ENCODE peak calls at places on chromosome 10, in five cellular contexts. Y is T-cell; N is brain microvascular endothelial cell; F is activated CD8-positive, alpha-beta T cell treated with anti-CD3 and anti-CD28 coated beads for 36 hours; D is activated CD4-positive, alpha-beta T cell treated with anti-CD3 and anti-CD28 coated beads, Interleukin-2, amount 50 U/mL, for 48 hours. B is an unnamed sample.

GRCh38 chr10:97520978-97521761 is 22.4 kb downstream of the UBTD1 start:
- DNase-seq in Y (no peak), N (no peak), F (no peak), D (no peak), B (no peak)

GRCh38 chr10:124231188-124232135 is 138.1 kb upstream of the CHST15 start:
- DNase-seq in Y (peak; percentile 49), N (no peak), F (peak; percentile 87), D (peak; percentile 35), B (peak; percentile 70)

GRCh38 chr10:24341371-24341770 is 132.4 kb downstream of the KIAA1217 start:
- DNase-seq in Y (no peak), N (no peak), F (no peak), D (no peak), B (no peak)

GRCh38 chr10:13567030-13567429 is 19.7 kb upstream of the PRPF18 start:
- DNase-seq in Y (no peak), N (no peak), F (no peak), D (no peak), B (no peak)

GRCh38 chr10:132110713-132111112 is 45.0 kb downstream of the JAKMIP3 start:
- DNase-seq in Y (no peak), N (no peak), F (no peak), D (no peak), B (no peak)

GRCh38 chr10:96912405-96912804 is 80.3 kb downstream of the LCOR start:
- DNase-seq in Y (no peak), N (no peak), F (no peak), D (no peak), B (no peak)

GRCh38 chr10:125079091-125079600 is 81.2 kb downstream of the CTBP2 start:
- DNase-seq in Y (no peak), N (no peak), F (no peak), D (no peak), B (no peak)

GRCh38 chr10:19816420-19817250 is at the start of gene PLXDC2:
- DNase-seq in Y (no peak), N (peak; percentile 45), F (peak; percentile 2), D (no peak), B (no peak)

GRCh38 chr10:34492081-34492480 is 323.0 kb downstream of the PARD3 start:
- DNase-seq in Y (no peak), N (no peak), F (no peak), D (no peak), B (no peak)

GRCh38 chr10:70619271-70620019 is 16.9 kb upstream of the PRF1 start:
- DNase-seq in Y (no peak), N (peak; percentile 34), F (no peak), D (no peak), B (no peak)

GRCh38 chr10:70714245-70714644 is 41.9 kb downstream of the ADAMTS14 start:
- DNase-seq in Y (no peak), N (no peak), F (no peak), D (no peak), B (no peak)

GRCh38 chr10:93991596-93992284 is 2.0 kb upstream of the PLCE1 start:
- DNase-seq in Y (no peak), N (peak; percentile 79), F (no peak), D (no peak), B (no peak)

GRCh38 chr10:58662314-58662713 is 149.6 kb downstream of the BICC1 start:
- DNase-seq in Y (no peak), N (peak; percentile 91), F (no peak), D (no peak), B (no peak)

GRCh38 chr10:118927317-118927716 is 102.2 kb upstream of the NANOS1 start:
- DNase-seq in Y (no peak), N (no peak), F (no peak), D (no peak), B (no peak)

GRCh38 chr10:74947781-74948401 is 121.5 kb downstream of the KAT6B start:
- DNase-seq in Y (no peak), N (no peak), F (no peak), D (no peak), B (no peak)

GRCh38 chr10:125116652-125117310 is 43.6 kb downstream of the CTBP2 start:
- DNase-seq in Y (no peak), N (no peak), F (no peak), D (no peak), B (no peak)

GRCh38 chr10:72665925-72666324 is 26.0 kb upstream of the MCU start:
- DNase-seq in Y (no peak), N (no peak), F (no peak), D (no peak), B (no peak)

GRCh38 chr10:17229967-17230682 is 2.1 kb downstream of the VIM start:
- DNase-seq in Y (peak; percentile 90), N (peak; percentile 53), F (peak; percentile 94), D (peak; percentile 93), B (peak; percentile 87)

GRCh38 chr10:103602852-103603155 is 109.3 kb downstream of the NEURL1 start:
- DNase-seq in Y (no peak), N (no peak), F (no peak), D (no peak), B (no peak)

GRCh38 chr10:32958992-32959703 is 1.1 kb upstream of the ITGB1 start:
- DNase-seq in Y (no peak), N (no peak), F (peak; percentile 46), D (peak; percentile 49), B (peak; percentile 45)

GRCh38 chr10:129761573-129761972 is 202.5 kb downstream of the EBF3 start:
- DNase-seq in Y (no peak), N (no peak), F (no peak), D (no peak), B (no peak)

GRCh38 chr10:72567884-72568283 is 58.0 kb downstream of the MICU1 start:
- DNase-seq in Y (no peak), N (no peak), F (no peak), D (no peak), B (no peak)

GRCh38 chr10:60817135-60817805 is 39.0 kb downstream of the CDK1 start:
- DNase-seq in Y (no peak), N (peak; percentile 31), F (no peak), D (no peak), B (no peak)

GRCh38 chr10:102311025-102311420 is 65.7 kb downstream of the GBF1 start:
- DNase-seq in Y (no peak), N (no peak), F (no peak), D (no peak), B (no peak)

GRCh38 chr10:77478248-77478963 is 159.2 kb downstream of the KCNMA1 start:
- DNase-seq in Y (no peak), N (peak; percentile 83), F (no peak), D (no peak), B (no peak)

GRCh38 chr10:97762816-97763215 is 9.0 kb downstream of the SFRP5 start:
- DNase-seq in Y (no peak), N (peak; percentile 2), F (no peak), D (no peak), B (no peak)

GRCh38 chr10:59464483-59464882 is 102.1 kb upstream of the FAM13C start:
- DNase-seq in Y (no peak), N (no peak), F (no peak), D (no peak), B (no peak)

GRCh38 chr10:17801507-17801906 is 7.6 kb upstream of the MRC1 start:
- DNase-seq in Y (no peak), N (no peak), F (peak; percentile 7), D (no peak), B (no peak)

GRCh38 chr10:132372516-132373095 is 24.4 kb upstream of the PWWP2B start:
- DNase-seq in Y (no peak), N (no peak), F (no peak), D (no peak), B (no peak)

GRCh38 chr10:71713135-71714040 is 6.2 kb downstream of the C10orf105 start:
- DNase-seq in Y (no peak), N (peak; percentile 34), F (peak; percentile 61), D (peak; percentile 61), B (peak; percentile 42)

GRCh38 chr10:5346881-5347280 is 17.9 kb upstream of the UCN3 start:
- DNase-seq in Y (no peak), N (no peak), F (no peak), D (no peak), B (no peak)